ENCODE peak calls at places on chromosomes 11 and 22, in four cellular contexts. K, L, S and U are unnamed samples. For H3K4me1, the result is how much of the 10 kb centered on the place peaks cover.

GRCh38 chr11:66068923-66069714 is 953 bp upstream of the PACS1 start:
- DNase-seq in K (no peak), L (peak), S (no peak), U (no peak)

GRCh38 chr22:49929553-49929979 is 11.1 kb downstream of the CRELD2 start:
- DNase-seq in K (peak), L (no peak), S (peak), U (no peak)

GRCh38 chr11:125923012-125923579 is 18.8 kb downstream of the DDX25 start:
- DNase-seq in K (peak), L (peak), S (peak), U (no peak)

GRCh38 chr22:37498289-37498909 is 12.2 kb upstream of the MFNG start:
- DNase-seq in K (no peak), L (no peak), S (peak), U (peak)

GRCh38 chr11:132037961-132038360 is 667.5 kb downstream of the NTM start:
- DNase-seq in K (no peak), L (no peak), S (no peak), U (no peak)

GRCh38 chr11:93740031-93740801 is 1.1 kb downstream of the TAF1D start:
- DNase-seq in K (peak), L (no peak), S (no peak), U (no peak)

GRCh38 chr11:20873054-20873453 is 203.7 kb downstream of the NELL1 start:
- DNase-seq in K (no peak), L (no peak), S (peak), U (peak)

GRCh38 chr11:697028-697491 is 1.4 kb downstream of the TMEM80 start:
- DNase-seq in K (no peak), L (no peak), S (no peak), U (no peak)

GRCh38 chr22:50264104-50264745 is 2.7 kb upstream of the MAPK12 start:
- DNase-seq in K (no peak), L (no peak), S (no peak), U (no peak)

GRCh38 chr11:13279487-13279834 is 1.9 kb downstream of the BMAL1 start:
- DNase-seq in K (no peak), L (no peak), S (no peak), U (no peak)
- H3K4me3 ChIP-seq in K (peak), L (peak), S (no peak), U (no peak)

GRCh38 chr22:30381250-30381649 is 6.0 kb downstream of the RNF215 start:
- DNase-seq in K (no peak), L (no peak), S (no peak), U (no peak)
- H3K4me1 ChIP-seq in K (under half), L (under half), S (under half), U (under half)

DNA sequence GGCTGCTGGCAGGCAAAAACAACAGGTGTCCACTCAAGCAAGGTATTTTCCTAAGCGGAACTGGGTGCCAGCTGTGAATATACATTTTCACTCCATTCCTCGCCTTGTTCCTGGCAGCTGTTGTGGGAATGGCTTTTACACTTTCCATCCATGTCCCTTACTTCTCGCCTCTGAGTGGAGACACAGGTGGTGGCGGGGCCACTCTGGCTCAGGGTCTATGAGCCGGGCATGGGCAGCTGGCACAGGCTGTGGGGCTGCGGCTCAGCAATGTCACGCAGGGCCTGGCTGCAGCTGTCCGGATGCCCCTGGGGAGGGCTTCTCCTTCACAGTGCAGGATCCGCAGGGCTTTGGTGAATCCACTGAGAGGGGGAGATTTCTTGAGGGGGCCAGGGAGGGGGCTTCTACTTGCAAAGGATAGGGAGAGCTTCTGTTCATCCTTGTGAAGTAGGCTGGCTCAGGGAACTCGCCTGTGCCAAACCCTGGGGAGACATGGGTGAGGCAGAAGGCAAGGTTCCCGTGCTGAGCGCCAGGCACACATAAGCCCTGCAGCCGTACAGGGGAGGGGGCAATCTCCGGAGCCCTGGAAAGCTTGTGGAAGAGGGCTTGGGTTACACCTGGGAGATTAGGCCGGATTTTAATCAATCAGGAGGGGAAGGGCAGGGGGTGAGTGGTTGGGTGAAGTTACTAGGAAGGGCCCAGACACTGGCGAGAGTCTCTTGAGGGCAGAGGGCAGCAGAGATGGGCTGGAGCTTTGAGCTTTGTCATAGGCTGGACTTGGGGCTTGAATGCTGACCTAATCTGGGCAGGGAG is 45.7 kb downstream of the KCNQ1OT1 start:
- DNase-seq in K (no peak), L (peak), S (no peak), U (no peak)
- H3K27ac ChIP-seq in K (no peak), L (no peak), S (no peak), U (no peak)

GRCh38 chr22:19713650-19714319 is 518 bp upstream of the SEPTIN5 start:
- DNase-seq in K (no peak), L (no peak), S (no peak), U (no peak)

GRCh38 chr22:19716041-19716828 is 1.9 kb downstream of the SEPTIN5 start:
- DNase-seq in K (no peak), L (peak), S (no peak), U (no peak)

GRCh38 chr22:19716829-19717105 is 2.5 kb downstream of the SEPTIN5 start:
- DNase-seq in K (no peak), L (no peak), S (no peak), U (no peak)

GRCh38 chr22:19714320-19715252 is at the start of gene SEPTIN5:
- DNase-seq in K (no peak), L (peak), S (no peak), U (no peak)

DNA sequence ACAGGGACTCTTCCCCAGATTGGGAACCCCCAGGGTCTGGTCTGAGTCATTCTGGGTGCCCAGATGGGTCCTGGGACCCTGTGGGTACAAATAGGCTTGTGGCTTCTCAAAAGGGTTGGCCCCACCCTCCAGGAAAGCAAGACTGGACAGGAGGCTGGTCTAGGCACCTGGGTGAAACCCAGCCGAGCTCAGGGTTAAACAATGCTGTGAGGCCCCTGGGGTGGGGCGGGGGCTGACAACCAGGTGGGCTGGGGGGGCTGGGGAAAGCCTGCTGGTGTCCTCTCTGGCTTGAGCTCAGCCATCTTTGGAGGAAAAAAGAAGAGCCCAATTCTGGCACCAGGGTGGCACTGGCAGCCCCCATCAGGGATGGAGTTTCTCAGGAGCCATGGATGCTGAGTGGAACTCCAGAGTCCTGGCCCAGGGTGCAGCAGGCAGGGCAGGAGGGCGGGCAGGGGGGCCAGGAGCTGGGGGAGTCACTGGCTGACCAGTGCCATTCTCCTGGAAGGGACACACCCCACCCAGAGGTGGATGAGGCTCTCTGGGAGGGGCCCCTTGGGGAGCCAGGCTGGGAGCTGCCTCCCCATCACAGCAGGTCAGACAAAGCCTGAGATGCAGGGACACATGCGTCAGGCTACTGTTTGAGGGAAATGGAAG is 1.1 kb downstream of the SEPTIN5 start:
- DNase-seq in K (no peak), L (peak), S (no peak), U (no peak)
- H3K4me3 ChIP-seq in K (no peak), L (peak), S (peak), U (no peak)

DNA sequence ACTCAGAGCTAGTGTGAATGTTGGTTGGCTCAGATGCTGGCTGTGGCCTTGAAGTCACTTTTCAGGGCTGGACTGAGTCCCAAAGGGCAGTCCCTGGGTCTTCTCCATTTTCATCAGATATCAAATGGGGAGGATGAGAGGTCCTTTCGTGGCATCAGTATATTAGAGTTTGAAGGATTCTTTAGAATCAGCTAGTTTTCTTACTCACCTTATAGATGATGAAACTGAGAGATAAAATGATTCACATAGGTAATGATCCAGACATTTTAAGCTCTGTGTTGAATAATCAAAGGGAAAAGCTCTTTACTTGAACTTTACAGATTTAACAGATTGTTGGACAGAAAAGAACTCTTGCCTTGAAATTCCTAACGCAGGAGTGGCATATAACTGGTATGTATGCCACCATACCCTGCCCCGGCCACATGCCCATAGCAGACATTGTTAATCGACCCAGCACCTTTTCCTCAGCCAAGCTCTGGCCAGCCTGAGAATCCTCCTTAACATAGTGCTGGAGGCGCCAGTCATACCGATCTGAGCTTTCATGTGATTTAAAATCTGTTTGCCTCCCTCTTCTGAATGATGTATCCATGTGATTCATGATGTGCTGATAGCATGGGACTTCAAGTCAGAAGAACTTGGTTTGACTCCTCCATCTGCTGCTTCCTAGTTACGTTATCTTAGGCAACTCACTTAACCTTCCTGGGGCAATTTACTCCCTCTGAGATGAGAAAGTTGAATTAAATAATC is 60.0 kb downstream of the BARX2 start:
- DNase-seq in K (peak), L (no peak), S (no peak), U (no peak)
- H3K4me1 ChIP-seq in K (under half), L (under half), S (under half), U (under half)

DNA sequence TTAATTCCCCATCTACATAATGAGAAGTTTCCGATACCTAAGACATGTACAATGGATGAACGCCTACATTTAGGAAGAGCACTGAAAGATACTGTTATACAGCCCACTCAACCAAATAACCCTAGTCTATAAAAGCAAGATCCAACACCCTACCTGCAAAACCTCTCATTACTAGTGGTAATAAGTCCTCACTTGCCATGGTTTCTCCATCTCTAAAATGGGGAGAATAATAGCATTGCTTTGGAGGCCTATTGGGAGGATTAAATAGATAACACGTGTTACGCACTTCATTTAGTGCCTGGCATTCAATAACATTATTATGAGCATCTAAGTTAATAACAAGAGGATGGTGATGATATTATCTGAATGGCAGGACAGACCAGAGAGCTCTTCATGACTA is 16.9 kb downstream of the LGR4 start:
- DNase-seq in K (no peak), L (no peak), S (no peak), U (no peak)
- H3K27ac ChIP-seq in K (peak), L (no peak), S (no peak), U (no peak)

GRCh38 chr11:118260353-118260752 is 3.7 kb downstream of the MPZL2 start:
- DNase-seq in K (no peak), L (no peak), S (no peak), U (no peak)
- H3K4me3 ChIP-seq in K (no peak), L (no peak), S (no peak), U (no peak)

GRCh38 chr22:46445771-46446485 is 91.5 kb downstream of the CELSR1 start:
- DNase-seq in K (no peak), L (no peak), S (no peak), U (no peak)
- H3K4me1 ChIP-seq in K (under half), L (under half), S (under half), U (under half)